ENCODE peak calls at places on chromosome 15, in five cellular contexts. U is A549, W is astrocyte of the spinal cord, M is stomach, A is Panc1. E is an unnamed sample.

GRCh38 chr15:101808201-101808600 is 3.8 kb upstream of the OR4F15 start:
- DNase-seq in U (no peak), W (peak), M (no peak), A (no peak), E (peak)

GRCh38 chr15:55619783-55620182 is 31.6 kb upstream of the PYGO1 start:
- DNase-seq in U (no peak), W (no peak), M (no peak), A (no peak), E (no peak)

GRCh38 chr15:20353966-20354883 is 187.4 kb downstream of the GOLGA6L6 start:
- DNase-seq in U (peak), W (no peak), M (peak), A (no peak), E (no peak)

GRCh38 chr15:51982013-51982769 is 10.6 kb upstream of the LEO1 start:
- DNase-seq in U (peak), W (peak), M (no peak), A (peak), E (peak)

GRCh38 chr15:93035092-93035915 is 53.7 kb downstream of the RGMA start:
- DNase-seq in U (no peak), W (no peak), M (no peak), A (no peak), E (no peak)

GRCh38 chr15:42035362-42035761 is 14.5 kb upstream of the PLA2G4E start:
- DNase-seq in U (no peak), W (no peak), M (no peak), A (no peak), E (peak)

GRCh38 chr15:27046891-27047290 is 75.9 kb downstream of the GABRG3 start:
- DNase-seq in U (no peak), W (no peak), M (no peak), A (no peak), E (no peak)

GRCh38 chr15:34837246-34838016 is 42.1 kb upstream of the ACTC1 start:
- DNase-seq in U (peak), W (peak), M (no peak), A (no peak), E (peak)

GRCh38 chr15:53401503-53401902 is 358.0 kb downstream of the WDR72 start:
- DNase-seq in U (no peak), W (no peak), M (no peak), A (no peak), E (no peak)

GRCh38 chr15:29787767-29788166 is 34.5 kb downstream of the TJP1 start:
- DNase-seq in U (no peak), W (no peak), M (no peak), A (no peak), E (no peak)

GRCh38 chr15:89003865-89004725 is 84.2 kb upstream of the ABHD2 start:
- DNase-seq in U (peak), W (peak), M (no peak), A (no peak), E (peak)

GRCh38 chr15:41334293-41335120 is 1.8 kb downstream of the NUSAP1 start:
- DNase-seq in U (peak), W (no peak), M (no peak), A (no peak), E (no peak)

GRCh38 chr15:65416845-65417416 is 5.8 kb downstream of the IGDCC4 start:
- DNase-seq in U (peak), W (peak), M (no peak), A (no peak), E (no peak)

GRCh38 chr15:67547836-67548531 is 5.5 kb downstream of the MAP2K5 start:
- DNase-seq in U (no peak), W (peak), M (no peak), A (no peak), E (no peak)

GRCh38 chr15:83475551-83475950 is 28.4 kb downstream of the SH3GL3 start:
- DNase-seq in U (no peak), W (peak), M (no peak), A (no peak), E (peak)

GRCh38 chr15:86555939-86556725 is 476.5 kb downstream of the AGBL1 start:
- DNase-seq in U (peak), W (peak), M (no peak), A (peak), E (no peak)

GRCh38 chr15:23403550-23403949 is 43.5 kb downstream of the GOLGA6L2 start:
- DNase-seq in U (no peak), W (no peak), M (no peak), A (no peak), E (no peak)

GRCh38 chr15:47289667-47290066 is 427.6 kb upstream of the SEMA6D start:
- DNase-seq in U (no peak), W (no peak), M (no peak), A (no peak), E (no peak)

GRCh38 chr15:40506964-40507571 is 36.3 kb downstream of the CHST14 start:
- DNase-seq in U (peak), W (peak), M (peak), A (no peak), E (peak)

GRCh38 chr15:89526601-89527441 is 30.4 kb upstream of the RHCG start:
- DNase-seq in U (no peak), W (no peak), M (no peak), A (no peak), E (no peak)

GRCh38 chr15:94126999-94127398 is 104.4 kb upstream of the MCTP2 start:
- DNase-seq in U (no peak), W (no peak), M (no peak), A (no peak), E (no peak)

GRCh38 chr15:94135748-94136147 is 95.6 kb upstream of the MCTP2 start:
- DNase-seq in U (peak), W (no peak), M (no peak), A (no peak), E (no peak)

GRCh38 chr15:94131875-94132274 is 99.5 kb upstream of the MCTP2 start:
- DNase-seq in U (no peak), W (no peak), M (no peak), A (no peak), E (no peak)
- TF ChIP-seq CTCF in U (no peak), W (no peak), M (no peak), A (no peak), E (no peak)

GRCh38 chr15:80682201-80682600 is 12.9 kb upstream of the ABHD17C start:
- DNase-seq in U (no peak), W (no peak), M (no peak), A (no peak), E (no peak)
- TF ChIP-seq CTCF in U (no peak), W (no peak), M (no peak), A (no peak), E (no peak)

DNA sequence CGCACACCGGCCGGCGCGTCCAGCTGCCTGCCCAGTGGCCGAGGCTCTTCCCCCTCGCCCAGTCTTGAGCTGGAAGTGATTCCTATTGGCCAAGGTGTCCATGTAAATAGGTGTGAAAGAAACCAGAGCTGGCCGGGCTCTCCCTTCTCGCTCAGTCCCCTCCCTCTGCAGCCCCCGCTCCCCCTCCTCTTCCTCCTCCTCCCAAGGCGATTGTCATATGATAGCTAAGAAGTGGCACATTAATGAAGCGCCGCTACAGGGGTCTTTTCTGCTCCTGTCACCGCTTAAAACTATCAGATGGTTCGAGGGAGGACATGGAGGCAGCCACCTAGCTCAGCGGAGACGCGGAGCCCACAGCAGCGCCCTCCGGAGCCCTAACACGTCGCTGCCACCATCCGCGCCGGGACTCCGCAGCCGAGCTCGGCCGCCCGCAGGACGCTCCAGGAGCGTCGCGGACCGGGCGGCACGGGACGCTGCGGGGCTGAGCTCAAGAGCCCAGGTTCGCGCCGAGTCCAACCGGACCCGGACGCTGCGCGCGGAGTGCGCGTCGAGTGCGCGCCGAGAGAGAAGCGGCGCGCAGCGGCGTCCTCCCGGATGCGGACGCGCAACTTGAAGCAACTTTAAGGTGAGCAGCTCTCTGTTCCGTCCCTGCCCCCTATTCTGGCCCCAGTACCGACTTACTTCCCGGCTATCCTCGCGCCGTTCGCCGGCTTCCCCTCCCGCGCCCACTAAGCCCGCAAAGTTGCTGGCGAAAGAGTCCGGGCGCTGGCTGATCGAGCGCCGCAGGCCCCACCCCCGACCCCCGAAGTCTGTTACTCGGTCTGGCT is at the start of gene FOXB1:
- DNase-seq in U (no peak), W (no peak), M (no peak), A (no peak), E (no peak)
- TF ChIP-seq CTCF in U (no peak), W (no peak), M (no peak), A (no peak), E (no peak)

DNA sequence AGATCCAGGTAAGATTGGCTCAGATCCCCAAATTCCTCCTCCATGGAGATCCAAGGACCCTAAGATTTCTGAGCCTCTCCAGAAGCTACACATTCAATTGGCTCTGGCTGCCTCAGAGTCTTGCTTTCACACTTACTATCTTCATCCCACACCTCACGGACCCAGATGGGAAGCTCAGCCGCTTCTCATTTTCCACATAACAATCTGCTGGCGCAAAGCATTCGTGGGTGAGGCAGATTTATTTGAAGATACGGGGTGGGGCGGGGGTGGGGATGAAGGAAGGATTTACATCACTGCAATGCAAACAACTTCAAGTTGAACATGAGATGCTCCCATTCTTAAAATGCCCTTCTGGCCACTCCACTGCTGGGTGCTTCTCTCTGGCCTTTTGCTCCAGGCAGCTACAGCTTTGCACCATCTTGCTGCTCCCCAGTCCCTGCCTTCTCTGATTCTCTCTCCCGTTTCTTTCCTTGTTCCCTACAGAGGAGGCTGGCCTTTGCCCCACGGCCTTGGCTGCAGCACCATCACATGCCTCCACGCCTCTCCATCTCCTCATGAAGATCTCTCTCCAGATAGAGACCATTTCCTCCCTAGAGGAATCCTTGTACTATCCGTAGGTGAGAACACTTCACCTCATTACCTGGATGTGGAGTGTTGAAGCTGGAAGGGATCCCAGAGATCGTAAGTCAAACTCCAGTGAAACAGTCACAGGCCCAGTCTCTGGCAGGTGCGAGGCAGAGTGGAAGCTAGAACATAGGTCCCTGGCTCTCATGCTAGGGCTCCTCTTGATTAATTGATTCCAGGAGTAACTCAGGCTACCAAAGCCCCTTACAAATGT is 175.9 kb downstream of the RPLP1 start:
- DNase-seq in U (no peak), W (no peak), M (no peak), A (no peak), E (no peak)
- TF ChIP-seq CTCF in U (no peak), W (no peak), M (no peak), A (no peak), E (no peak)

DNA sequence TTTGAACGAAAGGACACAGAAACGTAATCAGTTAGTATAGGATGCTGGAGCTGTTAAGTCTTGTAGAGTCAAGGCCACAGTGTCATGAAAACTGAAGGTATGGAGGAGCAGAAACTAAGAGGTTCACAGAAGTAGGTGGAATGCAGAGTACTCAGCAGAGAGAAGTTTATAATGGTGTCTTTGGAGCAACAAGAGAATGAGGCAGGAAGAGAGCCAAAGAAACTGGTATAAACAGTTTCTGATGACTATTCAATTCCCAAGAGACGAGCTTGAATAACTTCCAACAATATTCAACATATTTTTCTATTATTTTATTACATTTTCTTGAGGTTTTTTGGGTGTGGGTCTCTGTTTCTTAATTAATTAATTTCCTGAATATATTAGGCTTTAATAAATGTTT is 29.6 kb downstream of the GALK2 start:
- DNase-seq in U (no peak), W (no peak), M (no peak), A (no peak), E (no peak)
- TF ChIP-seq CTCF in U (no peak), W (no peak), M (no peak), A (no peak), E (no peak)

GRCh38 chr15:91268510-91268909 is 168.5 kb downstream of the SV2B start:
- DNase-seq in U (peak), W (no peak), M (no peak), A (no peak), E (no peak)
- TF ChIP-seq CTCF in U (peak), W (peak), M (no peak), A (peak), E (no peak)

DNA sequence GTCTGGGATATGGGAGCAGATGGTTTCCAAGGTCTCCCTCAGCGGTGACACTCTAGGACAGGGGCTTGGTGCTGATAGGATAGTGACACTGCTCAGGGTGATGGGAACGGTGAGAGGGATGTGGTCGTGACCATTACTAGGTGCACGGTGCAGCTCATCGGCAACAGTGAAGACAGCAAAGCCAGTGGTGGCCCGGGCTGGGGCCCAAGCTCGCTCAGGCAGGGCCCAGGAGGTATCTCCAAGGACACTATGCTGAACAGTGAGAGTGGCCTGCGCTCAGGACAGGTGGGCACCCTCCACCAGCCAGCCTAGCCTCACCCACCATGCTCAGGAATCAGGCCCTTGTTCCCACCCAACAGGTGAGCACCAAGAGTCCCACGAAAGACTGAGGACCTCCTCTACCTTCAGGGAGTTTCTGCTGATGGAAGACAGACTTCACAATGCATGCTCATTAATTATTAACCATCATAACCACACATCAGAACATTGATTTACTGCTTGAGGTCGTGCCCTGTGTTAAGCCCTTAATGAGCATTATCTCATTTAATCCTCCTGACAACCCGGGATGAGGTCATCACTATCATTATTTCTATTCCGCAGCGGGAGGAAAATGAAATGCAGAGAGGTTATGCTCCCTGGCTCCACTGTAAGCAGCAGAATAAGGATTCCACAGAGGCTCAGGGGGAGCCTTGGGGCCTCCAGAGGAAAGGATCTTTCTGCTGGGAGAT is 269.4 kb downstream of the UACA start:
- DNase-seq in U (peak), W (peak), M (no peak), A (no peak), E (no peak)
- TF ChIP-seq CTCF in U (no peak), W (no peak), M (no peak), A (no peak), E (no peak)

E was measured in foreskin fibroblast.